ENCODE peak calls at places on chromosomes 4 and X, in seven cellular contexts. C, X, D, S, R, I and H are unnamed samples.

GRCh38 chrX:38754102-38754790 is 47.0 kb upstream of the MID1IP1 start:
- DNase-seq in D (peak), S (no peak), R (no peak), C (peak), I (peak), X (peak), H (no peak)

GRCh38 chr4:15396157-15396800 is 31.6 kb upstream of the C1QTNF7 start:
- DNase-seq in X (peak), S (peak), C (peak), D (no peak), R (no peak), I (no peak), H (no peak)

GRCh38 chrX:6761251-6761650 is 226.3 kb upstream of the VCX3A start:
- DNase-seq in I (no peak), D (no peak), C (no peak), R (no peak), X (no peak), S (no peak), H (no peak)

GRCh38 chr4:1112174-1112820 is 1.1 kb downstream of the RNF212 start:
- DNase-seq in D (no peak), X (no peak), S (no peak), R (no peak), I (no peak), C (no peak), H (no peak)

GRCh38 chr4:145939241-145939640 is 618 bp upstream of the ZNF827 start:
- DNase-seq in R (no peak), X (no peak), S (no peak), C (no peak), D (no peak), I (no peak), H (no peak)

GRCh38 chrX:20680998-20681397 is 414.3 kb upstream of the RPS6KA3 start:
- DNase-seq in S (no peak), R (no peak), D (no peak), I (no peak), X (no peak), C (no peak), H (no peak)

GRCh38 chr4:48016141-48017107 is at the start of the genes CNGA1 and NIPAL1:
- DNase-seq in S (peak), D (peak), R (peak), X (peak), I (peak), C (peak), H (no peak)

GRCh38 chrX:10098235-10098819 is 58.4 kb upstream of the CLCN4 start:
- DNase-seq in R (no peak), S (no peak), D (no peak), C (peak), X (no peak), I (no peak), H (no peak)

GRCh38 chr4:61994036-61994435 is 793.9 kb downstream of the ADGRL3 start:
- DNase-seq in R (no peak), D (no peak), C (no peak), I (no peak), S (no peak), X (no peak), H (no peak)

GRCh38 chrX:25858273-25858880 is 279.8 kb upstream of the MAGEB18 start:
- DNase-seq in C (no peak), I (no peak), D (no peak), S (no peak), R (no peak), X (no peak), H (no peak)